ENCODE peak calls at places on chromosomes 7 and 10, in seven cellular contexts. W, X, S, E, G, Q and L are unnamed samples.

GRCh38 chr10:63003816-63004453 is 129.2 kb upstream of the NRBF2 start:
- DNase-seq in W (no peak), X (no peak), S (no peak), E (no peak), G (no peak), Q (peak; percentile 17), L (peak; percentile 6)

GRCh38 chr7:218896-219580 is 26.7 kb downstream of the FAM20C start:
- DNase-seq in W (no peak), X (no peak), S (no peak), E (no peak), G (no peak), Q (no peak), L (no peak)

GRCh38 chr10:131733596-131733995 is 167.2 kb upstream of the PPP2R2D start:
- DNase-seq in W (no peak), X (no peak), S (no peak), E (no peak), G (no peak), Q (no peak), L (no peak)

GRCh38 chr7:22666732-22667131 is 60.3 kb upstream of the IL6 start:
- DNase-seq in W (no peak), X (no peak), S (no peak), E (peak; percentile 51), G (no peak), Q (peak; percentile 54), L (no peak)

GRCh38 chr10:12500406-12501303 is 151.3 kb downstream of the CAMK1D start:
- DNase-seq in W (no peak), X (no peak), S (no peak), E (peak; percentile 8), G (peak; percentile 15), Q (no peak), L (peak; percentile 21)

GRCh38 chr10:86673216-86673826 is 5.0 kb downstream of the LDB3 start:
- DNase-seq in W (no peak), X (no peak), S (no peak), E (no peak), G (no peak), Q (no peak), L (no peak)

GRCh38 chr7:79912213-79912633 is 222.4 kb upstream of the GNAI1 start:
- DNase-seq in W (no peak), X (no peak), S (no peak), E (no peak), G (no peak), Q (no peak), L (no peak)

GRCh38 chr7:133789951-133790350 is 337.2 kb upstream of the LRGUK start:
- DNase-seq in W (no peak), X (no peak), S (no peak), E (no peak), G (no peak), Q (no peak), L (no peak)

GRCh38 chr7:117872565-117873055 is 631 bp downstream of the CTTNBP2 start:
- DNase-seq in W (no peak), X (no peak), S (peak; percentile 30), E (no peak), G (peak; percentile 21), Q (no peak), L (peak; percentile 17)

GRCh38 chr10:59745163-59745650 is 8.0 kb downstream of the MRLN start:
- DNase-seq in W (no peak), X (no peak), S (no peak), E (no peak), G (no peak), Q (no peak), L (no peak)

GRCh38 chr10:116787893-116788665 is 45.7 kb upstream of the HSPA12A start:
- DNase-seq in W (peak; percentile 76), X (peak; percentile 44), S (peak; percentile 81), E (peak; percentile 79), G (peak; percentile 81), Q (peak; percentile 77), L (peak; percentile 66)

GRCh38 chr10:80173441-80173840 is 31.9 kb downstream of the ANXA11 start:
- DNase-seq in W (no peak), X (no peak), S (no peak), E (no peak), G (no peak), Q (no peak), L (no peak)

GRCh38 chr7:71173955-71174354 is 42.0 kb downstream of the GALNT17 start:
- DNase-seq in W (no peak), X (no peak), S (peak; percentile 28), E (no peak), G (peak; percentile 23), Q (no peak), L (peak; percentile 0)

GRCh38 chr10:35331894-35332640 is 4.2 kb upstream of the CCNY start:
- DNase-seq in W (no peak), X (no peak), S (no peak), E (peak; percentile 86), G (no peak), Q (peak; percentile 94), L (peak; percentile 93)

GRCh38 chr10:2994562-2994961 is 72.8 kb upstream of the PFKP start:
- DNase-seq in W (no peak), X (no peak), S (no peak), E (no peak), G (no peak), Q (no peak), L (peak; percentile 87)

GRCh38 chr7:18570441-18570840 is 74.9 kb downstream of the HDAC9 start:
- DNase-seq in W (no peak), X (no peak), S (no peak), E (no peak), G (no peak), Q (no peak), L (no peak)

GRCh38 chr7:18572885-18573284 is 77.3 kb downstream of the HDAC9 start:
- DNase-seq in W (no peak), X (no peak), S (no peak), E (no peak), G (no peak), Q (no peak), L (no peak)

GRCh38 chr7:18574235-18574540 is 78.6 kb downstream of the HDAC9 start:
- DNase-seq in W (no peak), X (no peak), S (no peak), E (no peak), G (no peak), Q (no peak), L (no peak)

GRCh38 chr7:18573410-18574234 is 78.1 kb downstream of the HDAC9 start:
- DNase-seq in W (no peak), X (peak; percentile 38), S (no peak), E (no peak), G (peak; percentile 21), Q (no peak), L (no peak)

DNA sequence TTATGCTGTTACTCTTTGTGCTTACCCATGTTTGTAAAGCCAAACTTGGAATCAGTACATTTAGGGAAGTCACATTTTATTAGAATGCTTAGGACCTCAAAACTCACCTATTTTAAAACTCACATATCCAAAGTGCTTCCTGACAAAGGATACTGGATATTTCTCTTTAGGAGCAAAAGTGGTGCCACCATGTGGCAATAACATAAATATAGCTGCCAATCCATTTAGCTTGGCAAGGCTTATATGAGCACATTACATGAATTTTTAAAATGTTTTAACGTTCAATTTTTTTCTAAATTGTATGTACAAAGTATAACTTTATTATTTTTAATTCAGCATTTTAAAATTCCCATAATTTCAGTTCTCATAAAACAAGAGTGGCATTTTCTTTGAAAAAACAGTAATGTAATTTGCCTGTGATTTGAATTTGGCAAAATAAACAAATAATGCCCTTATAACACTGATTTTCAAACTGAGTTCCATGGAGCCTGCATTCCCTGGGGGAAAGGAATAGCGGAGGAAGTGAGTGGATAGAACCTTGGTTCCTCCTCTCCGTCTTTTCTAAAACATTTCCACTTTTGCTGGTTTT is 75.4 kb downstream of the HDAC9 start:
- DNase-seq in W (no peak), X (no peak), S (no peak), E (peak; percentile 74), G (no peak), Q (peak; percentile 74), L (peak; percentile 77)
- H3K4me3 ChIP-seq in W (no peak overlapping the region), X (no peak overlapping the region), S (no peak overlapping the region), E (no peak overlapping the region), G (no peak overlapping the region), Q (no peak overlapping the region), L (no peak overlapping the region)

DNA sequence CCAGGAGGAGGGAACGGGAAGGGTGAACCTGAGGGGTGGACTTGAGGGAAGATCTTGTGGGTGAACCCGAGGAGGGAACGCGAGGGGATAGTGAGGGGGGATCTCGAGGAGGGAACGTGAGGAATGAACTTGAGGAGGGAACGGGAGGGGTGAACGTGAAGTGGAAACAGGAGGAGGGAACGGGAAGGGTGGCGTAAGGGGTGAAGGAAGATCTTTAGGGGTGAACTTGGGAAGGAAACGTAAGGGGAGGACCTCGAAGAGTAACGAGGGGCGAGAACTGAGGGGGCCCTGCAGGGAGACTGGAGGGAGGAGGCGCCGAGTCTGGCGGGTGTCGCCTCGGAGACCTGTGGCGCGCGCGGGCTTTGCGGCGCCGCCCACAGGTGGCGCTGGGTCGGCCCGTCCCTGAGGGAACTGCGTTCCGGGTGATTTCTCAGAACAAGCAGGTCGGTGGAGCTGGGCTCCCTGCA is 677 bp downstream of the MYO3A start:
- DNase-seq in W (no peak), X (peak; percentile 63), S (no peak), E (no peak), G (no peak), Q (no peak), L (no peak)
- H3K4me3 ChIP-seq in W (no peak overlapping the region), X (no peak overlapping the region), S (no peak overlapping the region), E (no peak overlapping the region), G (peak overlapping the region; percentile 14), Q (no peak overlapping the region), L (no peak overlapping the region)

DNA sequence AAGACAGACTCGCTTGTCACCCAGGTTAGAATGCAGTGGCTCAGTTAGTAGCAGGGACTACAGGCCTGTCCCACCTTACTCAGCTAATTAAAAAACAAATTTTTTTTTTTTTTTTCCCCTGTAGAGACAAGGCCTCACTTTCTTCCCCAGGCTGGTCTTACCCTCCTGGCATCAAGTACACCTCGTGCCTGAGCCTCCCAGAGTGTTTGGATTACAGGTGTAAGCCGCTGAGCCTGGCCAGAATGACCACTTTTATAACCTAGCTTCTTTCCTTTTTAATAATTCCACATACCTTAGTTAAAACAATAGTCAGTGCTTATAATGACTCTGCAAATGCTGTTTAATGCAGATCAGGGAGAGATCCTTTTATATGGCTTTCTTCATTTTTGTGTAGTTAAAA is 31.3 kb downstream of the RSBN1L start:
- DNase-seq in W (no peak), X (no peak), S (no peak), E (no peak), G (no peak), Q (no peak), L (no peak)
- H3K4me3 ChIP-seq in W (no peak overlapping the region), X (no peak overlapping the region), S (no peak overlapping the region), E (no peak overlapping the region), G (no peak overlapping the region), Q (no peak overlapping the region), L (no peak overlapping the region)

DNA sequence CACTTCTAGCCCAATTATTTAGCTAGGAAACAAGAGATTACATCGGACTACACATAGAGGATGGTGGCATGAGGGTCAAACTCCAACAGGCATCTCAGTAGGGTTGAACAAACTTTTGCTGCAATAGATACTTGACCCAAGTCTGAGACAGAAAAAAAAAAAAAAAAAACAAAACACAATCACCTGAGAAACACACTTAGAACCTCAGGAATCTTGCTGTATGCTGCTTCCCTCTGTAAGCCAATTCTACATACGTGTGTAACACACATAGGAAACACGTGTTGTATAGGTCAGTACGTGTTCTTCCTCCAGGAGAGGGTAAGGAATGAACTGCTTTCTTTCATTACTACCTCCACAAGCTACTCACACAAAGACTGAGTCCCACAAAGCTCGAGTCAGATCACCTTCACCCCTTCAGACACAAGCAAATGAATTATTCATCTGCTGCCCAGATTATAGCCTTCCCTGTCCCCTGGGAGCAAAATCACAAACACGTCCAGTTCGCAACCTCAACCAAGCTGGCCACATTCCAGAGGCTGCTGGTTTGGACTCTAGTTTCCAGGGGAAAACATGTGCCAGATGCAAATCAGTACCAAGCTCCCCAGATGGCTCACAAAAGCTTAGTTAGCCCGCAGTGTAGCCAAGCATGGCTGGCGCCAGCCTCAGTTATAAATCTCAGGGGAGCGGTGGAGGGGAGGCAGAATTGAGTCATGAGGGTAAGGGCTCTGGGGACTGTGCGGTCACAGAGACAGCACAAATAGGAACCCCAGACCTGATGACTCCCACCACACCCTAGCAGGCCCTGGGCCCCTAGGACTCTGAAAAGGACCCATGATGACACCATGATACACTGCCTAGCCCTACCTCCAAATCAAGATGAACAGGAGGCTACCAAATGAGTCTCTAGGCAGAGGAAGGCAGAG is 15.1 kb downstream of the PSAP start:
- DNase-seq in W (no peak), X (peak; percentile 86), S (peak; percentile 48), E (peak; percentile 96), G (peak; percentile 65), Q (peak; percentile 88), L (peak; percentile 97)
- H3K4me3 ChIP-seq in W (no peak overlapping the region), X (peak overlapping the region; percentile 40), S (no peak overlapping the region), E (no peak overlapping the region), G (no peak overlapping the region), Q (no peak overlapping the region), L (no peak overlapping the region)